ENCODE peak calls at places on chromosomes 2 and 18, in four cellular contexts. L, K, I and D are unnamed samples.

GRCh38 chr18:26909599-26910290 is 44.2 kb upstream of the AQP4 start:
- DNase-seq in L (no peak), K (no peak), I (no peak), D (no peak)

GRCh38 chr2:3256655-3257054 is 121.0 kb downstream of the EIPR1 start:
- DNase-seq in L (no peak), K (no peak), I (no peak), D (no peak)

GRCh38 chr2:187055463-187055862 is 206.5 kb upstream of the ZSWIM2 start:
- DNase-seq in L (peak), K (no peak), I (peak), D (no peak)

GRCh38 chr2:158412206-158412605 is 44.3 kb downstream of the CCDC148 start:
- DNase-seq in L (no peak), K (no peak), I (no peak), D (no peak)

GRCh38 chr2:40202798-40203400 is 249.0 kb downstream of the SLC8A1 start:
- DNase-seq in L (no peak), K (no peak), I (peak), D (no peak)

GRCh38 chr18:41371718-41372117 is 583.3 kb upstream of the PIK3C3 start:
- DNase-seq in L (no peak), K (no peak), I (no peak), D (no peak)

GRCh38 chr2:179854891-179855290 is 6.5 kb downstream of the ZNF385B start:
- DNase-seq in L (no peak), K (no peak), I (no peak), D (no peak)

GRCh38 chr2:8234253-8234652 is 447.6 kb upstream of the ID2 start:
- DNase-seq in L (no peak), K (no peak), I (no peak), D (no peak)

GRCh38 chr2:242085941-242086621 is 216.6 kb downstream of the RTP5 start:
- DNase-seq in L (peak), K (peak), I (no peak), D (peak)

GRCh38 chr18:26357960-26358359 is 131.7 kb downstream of the TAF4B start:
- DNase-seq in L (no peak), K (no peak), I (no peak), D (no peak)

GRCh38 chr2:40844353-40845277 is 392.7 kb upstream of the SLC8A1 start:
- DNase-seq in L (no peak), K (peak), I (peak), D (no peak)

GRCh38 chr2:227818569-227819397 is 5.1 kb downstream of the CCL20 start:
- DNase-seq in L (no peak), K (peak), I (no peak), D (no peak)

GRCh38 chr2:14047491-14047890 is 585.0 kb upstream of the LRATD1 start:
- DNase-seq in L (no peak), K (no peak), I (no peak), D (no peak)

GRCh38 chr2:176679306-176679705 is 410.1 kb downstream of the MTX2 start:
- DNase-seq in L (no peak), K (no peak), I (no peak), D (no peak)

GRCh38 chr18:21803495-21803894 is 62.9 kb downstream of the MIB1 start:
- DNase-seq in L (no peak), K (no peak), I (peak), D (no peak)

GRCh38 chr2:25115902-25116301 is 52.5 kb downstream of the POMC start:
- DNase-seq in L (no peak), K (no peak), I (no peak), D (no peak)

GRCh38 chr2:173231042-173231441 is 123.6 kb upstream of the CDCA7 start:
- DNase-seq in L (peak), K (no peak), I (no peak), D (no peak)

GRCh38 chr18:45839415-45840395 is 14.2 kb downstream of the SIGLEC15 start:
- DNase-seq in L (peak), K (peak), I (peak), D (no peak)

GRCh38 chr2:96500385-96501066 is 4.6 kb downstream of the NEURL3 start:
- DNase-seq in L (no peak), K (no peak), I (no peak), D (no peak)

GRCh38 chr18:54358495-54358793 is 738 bp downstream of the C18orf54 start:
- DNase-seq in L (no peak), K (no peak), I (no peak), D (no peak)

GRCh38 chr2:162282765-162283425 is 35.6 kb downstream of the IFIH1 start:
- DNase-seq in L (no peak), K (no peak), I (no peak), D (no peak)

GRCh38 chr2:109507828-109508227 is 105.9 kb downstream of the SEPTIN10 start:
- DNase-seq in L (no peak), K (no peak), I (no peak), D (no peak)

GRCh38 chr2:45212953-45213635 is 203.8 kb upstream of the SIX2 start:
- DNase-seq in L (no peak), K (no peak), I (no peak), D (no peak)

GRCh38 chr2:221095381-221095780 is 476.7 kb downstream of the EPHA4 start:
- DNase-seq in L (no peak), K (no peak), I (no peak), D (no peak)

GRCh38 chr2:160372010-160372356 is 121.6 kb downstream of the RBMS1 start:
- DNase-seq in L (no peak), K (no peak), I (no peak), D (no peak)

GRCh38 chr2:44895061-44895460 is 46.4 kb upstream of the SIX3 start:
- DNase-seq in L (no peak), K (no peak), I (no peak), D (no peak)

GRCh38 chr18:51751901-51752300 is 554.4 kb upstream of the MEX3C start:
- DNase-seq in L (no peak), K (no peak), I (peak), D (no peak)

GRCh38 chr18:58792086-58792485 is 72.6 kb upstream of the ZNF532 start:
- DNase-seq in L (no peak), K (no peak), I (no peak), D (no peak)
- H3K4me3 ChIP-seq in L (no peak), K (no peak), I (no peak), D (no peak)

GRCh38 chr2:217538719-217539118 is 464.1 kb downstream of the TNS1 start:
- DNase-seq in L (no peak), K (no peak), I (no peak), D (no peak)
- TF ChIP-seq CTCF in L (no peak), K (no peak), I (no peak), D (no peak)

DNA sequence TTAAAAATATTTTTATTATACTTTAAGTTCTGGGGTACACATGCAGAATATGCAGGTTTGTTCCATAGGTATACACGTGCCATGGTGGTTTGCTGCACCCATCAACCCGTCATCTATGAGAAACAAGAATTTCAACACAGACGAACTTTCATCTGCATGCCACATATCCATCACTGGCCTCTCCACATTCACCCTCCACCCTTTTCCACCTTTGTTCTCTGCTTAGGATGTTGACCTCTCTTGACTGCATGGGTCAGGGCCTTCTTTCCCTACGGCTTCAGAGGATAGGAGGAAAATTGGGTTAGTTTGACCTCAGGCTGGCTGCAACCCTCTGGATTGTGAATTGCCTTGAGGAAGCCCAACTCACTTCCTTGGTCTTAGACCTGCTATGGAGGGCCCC is 260.9 kb downstream of the MREG start:
- DNase-seq in L (no peak), K (no peak), I (no peak), D (no peak)
- H3K4me3 ChIP-seq in L (no peak), K (no peak), I (no peak), D (no peak)

DNA sequence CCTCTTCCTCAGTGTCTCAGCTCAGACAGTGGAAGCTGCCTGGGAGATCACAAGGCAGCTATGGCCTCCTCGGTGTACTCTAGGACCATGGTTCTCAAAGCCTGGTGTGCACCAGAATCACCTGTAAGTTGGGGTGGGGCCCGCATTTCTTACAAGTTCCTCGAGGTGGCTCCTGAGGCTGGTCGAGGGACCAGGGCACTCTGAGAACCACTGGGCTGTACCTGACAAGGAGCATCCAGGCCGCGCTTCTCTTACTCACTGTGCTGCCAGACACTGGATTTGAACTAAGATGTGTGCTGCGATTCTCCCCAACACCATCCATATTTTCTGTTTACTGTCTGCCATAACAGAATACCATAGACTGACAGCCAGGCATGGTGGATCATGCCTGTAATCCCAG is 59.5 kb downstream of the DIPK1C start:
- DNase-seq in L (peak), K (no peak), I (no peak), D (no peak)
- TF ChIP-seq CTCF in L (no peak), K (no peak), I (peak), D (no peak)

DNA sequence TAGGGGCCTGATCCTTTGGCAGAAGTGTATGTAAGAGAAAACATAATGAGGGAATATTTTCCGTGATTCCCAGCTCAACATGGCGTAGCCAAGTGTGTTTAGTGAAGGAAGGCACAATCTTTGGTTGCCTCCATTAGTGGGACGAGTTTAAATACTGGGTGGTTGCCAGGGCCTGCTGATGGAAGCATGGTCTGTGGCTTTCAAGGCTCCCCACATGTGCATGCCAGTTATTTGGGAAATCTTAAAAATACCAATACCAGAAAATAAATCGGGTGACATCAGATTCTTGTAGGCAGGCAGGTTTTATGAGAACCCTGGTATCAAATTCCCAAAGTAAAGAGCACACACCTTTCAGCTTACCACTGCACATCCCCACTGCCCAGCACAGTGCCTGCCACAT is 7.1 kb downstream of the MYL12A start:
- DNase-seq in L (no peak), K (no peak), I (no peak), D (no peak)
- H3K4me3 ChIP-seq in L (no peak), K (no peak), I (no peak), D (no peak)

GRCh38 chr2:234745347-234745746 is 206.5 kb upstream of the SH3BP4 start:
- DNase-seq in L (no peak), K (no peak), I (no peak), D (no peak)
- TF ChIP-seq CTCF in L (no peak), K (peak), I (peak), D (peak)